ENCODE peak calls at places on chromosomes 2 and 18, in eight cellular contexts. M, H, Y, N, J, P, C and A are unnamed samples.

GRCh38 chr2:63195310-63195709 is 144.7 kb downstream of the OTX1 start:
- DNase-seq in M (no peak), H (no peak), Y (no peak), J (no peak), N (no peak), P (no peak), C (no peak), A (no peak)

GRCh38 chr2:8659735-8660492 is 21.9 kb upstream of the ID2 start:
- DNase-seq in P (no peak), H (no peak), J (no peak), Y (no peak), N (no peak), M (no peak), C (no peak), A (no peak)

GRCh38 chr2:217650716-217651360 is 352.0 kb downstream of the TNS1 start:
- DNase-seq in J (peak; percentile 6), M (peak; percentile 41), P (peak; percentile 36), N (no peak), H (no peak), Y (peak; percentile 75), C (peak; percentile 68), A (no peak)

GRCh38 chr2:170298861-170299429 is 121.0 kb downstream of the MYO3B start:
- DNase-seq in H (no peak), C (no peak), M (no peak), Y (no peak), P (no peak), J (no peak), N (no peak), A (no peak)

GRCh38 chr2:164678750-164679149 is 57.5 kb upstream of the GRB14 start:
- DNase-seq in Y (no peak), P (no peak), H (no peak), J (no peak), M (no peak), N (no peak), C (no peak), A (no peak)

GRCh38 chr18:46211816-46212215 is 107.6 kb downstream of the HAUS1 start:
- DNase-seq in C (no peak), J (no peak), P (no peak), N (no peak), M (no peak), Y (peak; percentile 37), H (no peak), A (no peak)

GRCh38 chr18:12879840-12880531 is 4.1 kb downstream of the PTPN2 start:
- DNase-seq in P (no peak), C (no peak), N (no peak), J (no peak), H (no peak), M (no peak), Y (no peak), A (no peak)

GRCh38 chr2:138122891-138123290 is 158.6 kb downstream of the HNMT start:
- DNase-seq in M (no peak), J (no peak), C (no peak), N (no peak), H (no peak), Y (no peak), P (no peak), A (no peak)

GRCh38 chr2:11248-11941 is 34.9 kb downstream of the FAM110C start:
- DNase-seq in N (peak; percentile 40), C (peak; percentile 48), Y (peak; percentile 95), M (no peak), P (no peak), J (peak; percentile 61), H (peak; percentile 36), A (peak; percentile 45)

GRCh38 chr2:43343573-43344304 is 117.3 kb upstream of the ZFP36L2 start:
- DNase-seq in N (no peak), Y (peak; percentile 92), J (no peak), M (no peak), H (no peak), C (peak; percentile 91), P (no peak), A (no peak)

GRCh38 chr2:13543550-13543949 is 826.8 kb downstream of the TRIB2 start:
- DNase-seq in N (no peak), J (no peak), M (no peak), C (no peak), P (no peak), Y (no peak), H (no peak), A (no peak)

GRCh38 chr2:226797289-226797988 is 2.2 kb downstream of the IRS1 start:
- DNase-seq in C (peak; percentile 73), N (no peak), J (no peak), H (no peak), P (no peak), Y (peak; percentile 67), M (peak; percentile 81), A (no peak)

GRCh38 chr2:35522434-35522833 is 833.1 kb upstream of the CRIM1 start:
- DNase-seq in H (no peak), Y (no peak), N (no peak), C (no peak), P (no peak), J (no peak), M (no peak), A (no peak)

GRCh38 chr2:121617042-121617599 is 32.1 kb downstream of the CLASP1 start:
- DNase-seq in P (peak; percentile 29), J (no peak), H (no peak), Y (no peak), N (no peak), M (no peak), C (no peak), A (no peak)

GRCh38 chr2:222492683-222493082 is 68.3 kb downstream of the SGPP2 start:
- DNase-seq in P (no peak), J (no peak), N (no peak), M (no peak), H (no peak), Y (no peak), C (no peak), A (no peak)

GRCh38 chr2:130720036-130720435 is 8.8 kb upstream of the GPR148 start:
- DNase-seq in M (no peak), P (peak; percentile 16), J (no peak), Y (no peak), C (no peak), H (no peak), N (no peak), A (no peak)

GRCh38 chr2:88503771-88504170 is 51.3 kb upstream of the FOXI3 start:
- DNase-seq in P (no peak), M (no peak), H (no peak), J (no peak), C (no peak), Y (no peak), N (no peak), A (no peak)

GRCh38 chr2:157220502-157220901 is 37.0 kb upstream of the GALNT5 start:
- DNase-seq in J (no peak), M (no peak), P (no peak), N (no peak), Y (no peak), H (no peak), C (no peak), A (no peak)

GRCh38 chr2:183967756-183968155 is 630.6 kb upstream of the ZNF804A start:
- DNase-seq in J (no peak), C (no peak), M (no peak), Y (no peak), N (no peak), P (no peak), H (no peak), A (no peak)

GRCh38 chr2:26705126-26705525 is 12.6 kb downstream of the KCNK3 start:
- DNase-seq in H (no peak), Y (no peak), P (no peak), M (no peak), N (no peak), J (no peak), C (no peak), A (no peak)

GRCh38 chr18:28032177-28032576 is 144.8 kb downstream of the CDH2 start:
- DNase-seq in C (no peak), H (no peak), Y (no peak), J (no peak), P (no peak), N (no peak), M (no peak), A (no peak)

GRCh38 chr2:68089961-68090360 is 27.2 kb upstream of the C1D start:
- DNase-seq in C (no peak), Y (no peak), N (no peak), J (no peak), P (no peak), M (no peak), H (no peak), A (no peak)

GRCh38 chr2:8645176-8645831 is 36.6 kb upstream of the ID2 start:
- DNase-seq in C (no peak), P (no peak), Y (no peak), N (no peak), M (no peak), H (no peak), J (no peak), A (no peak)

GRCh38 chr2:151981886-151982285 is 117.0 kb downstream of the CACNB4 start:
- DNase-seq in N (no peak), H (no peak), Y (no peak), C (no peak), M (no peak), J (no peak), P (no peak), A (no peak)

GRCh38 chr18:76447268-76447890 is 47.7 kb downstream of the ZNF516 start:
- DNase-seq in P (no peak), H (no peak), M (no peak), J (no peak), C (no peak), N (no peak), Y (peak; percentile 64), A (no peak)